ENCODE peak calls at places on chromosomes 2 and 18, in five cellular contexts. P is HepG2, W is AG09309, J is choroid plexus epithelial cell, Z is RWPE1. D is an unnamed sample.

GRCh38 chr2:133362061-133362476 is 206.2 kb downstream of the NCKAP5 start:
- DNase-seq in P (no peak), J (peak), W (no peak), Z (peak), D (peak)

GRCh38 chr2:191206613-191207471 is 38.4 kb upstream of the MYO1B start:
- DNase-seq in P (no peak), J (no peak), W (no peak), Z (no peak), D (no peak)

GRCh38 chr2:106038598-106039375 is 155.3 kb downstream of the UXS1 start:
- DNase-seq in P (no peak), Z (no peak), W (no peak), J (no peak), D (no peak)

GRCh38 chr2:226746206-226746800 is 53.3 kb downstream of the IRS1 start:
- DNase-seq in P (peak), Z (no peak), W (no peak), J (no peak), D (no peak)

GRCh38 chr2:115094441-115094840 is 652.0 kb downstream of the DPP10 start:
- DNase-seq in W (no peak), J (no peak), Z (no peak), P (no peak), D (no peak)

GRCh38 chr2:234954551-234954992 is 2.8 kb downstream of the SH3BP4 start:
- DNase-seq in J (peak), W (no peak), P (no peak), Z (no peak), D (peak)

GRCh38 chr2:201362396-201362795 is 5.3 kb upstream of the FLACC1 start:
- DNase-seq in Z (no peak), W (no peak), J (no peak), P (no peak), D (no peak)

GRCh38 chr18:29418136-29418535 is 1241.2 kb upstream of the CDH2 start:
- DNase-seq in P (no peak), J (peak), Z (no peak), W (peak), D (peak)

GRCh38 chr2:99689135-99689742 is 199.4 kb upstream of the REV1 start:
- DNase-seq in W (no peak), J (no peak), Z (no peak), P (no peak), D (no peak)

GRCh38 chr2:183093857-183094657 is 15.5 kb downstream of the DUSP19 start:
- DNase-seq in P (no peak), J (peak), W (no peak), Z (peak), D (peak)

GRCh38 chr18:42348722-42349121 is 393.7 kb downstream of the PIK3C3 start:
- DNase-seq in W (no peak), P (no peak), Z (no peak), J (no peak), D (no peak)

GRCh38 chr2:219560037-219560892 is 11.1 kb downstream of the OBSL1 start:
- DNase-seq in J (no peak), W (no peak), Z (peak), P (no peak), D (no peak)

GRCh38 chr18:56982756-56983155 is 164.1 kb upstream of the BOD1L2 start:
- DNase-seq in P (no peak), Z (no peak), W (no peak), J (no peak), D (no peak)

GRCh38 chr2:154698789-154699559 is 479 bp downstream of the KCNJ3 start:
- DNase-seq in Z (no peak), J (no peak), W (no peak), P (no peak), D (no peak)

GRCh38 chr2:9812945-9813311 is 30.3 kb upstream of the TAF1B start:
- DNase-seq in J (no peak), Z (no peak), W (no peak), P (no peak), D (no peak)

GRCh38 chr2:38263293-38263692 is 113.8 kb downstream of the ATL2 start:
- DNase-seq in P (no peak), W (no peak), Z (no peak), J (no peak), D (no peak)

GRCh38 chr2:190599073-190599472 is 49.8 kb upstream of the NAB1 start:
- DNase-seq in P (no peak), J (peak), W (no peak), Z (no peak), D (peak)

GRCh38 chr2:84846732-84847131 is 34.2 kb downstream of the TRABD2A start:
- DNase-seq in J (no peak), Z (no peak), W (no peak), P (no peak), D (no peak)

GRCh38 chr18:80171190-80171872 is 62.3 kb downstream of the ADNP2 start:
- DNase-seq in J (peak), W (peak), Z (peak), P (no peak), D (peak)

GRCh38 chr2:218290316-218291261 is 1.7 kb downstream of the TMBIM1 start:
- DNase-seq in J (no peak), Z (no peak), W (no peak), P (no peak), D (peak)

GRCh38 chr2:170465241-170465640 is 249.9 kb upstream of the SP5 start:
- DNase-seq in W (no peak), P (peak), J (peak), Z (no peak), D (no peak)

GRCh38 chr2:31413025-31413424 is 1.5 kb downstream of the XDH start:
- DNase-seq in Z (no peak), W (peak), P (no peak), J (peak), D (peak)

GRCh38 chr2:31415421-31415820 is 879 bp upstream of the XDH start:
- DNase-seq in P (no peak), W (peak), Z (no peak), J (no peak), D (peak)

GRCh38 chr2:31414601-31415241 is at the start of gene XDH:
- DNase-seq in J (no peak), Z (peak), W (no peak), P (no peak), D (no peak)

GRCh38 chr2:31411771-31412170 is 2.8 kb downstream of the XDH start:
- DNase-seq in Z (no peak), J (no peak), P (no peak), W (no peak), D (no peak)

GRCh38 chr2:31413876-31414550 is 529 bp downstream of the XDH start:
- DNase-seq in P (no peak), J (no peak), Z (no peak), W (no peak), D (no peak)
- TF ChIP-seq CTCF in P (peak), J (no peak), Z (no peak), W (no peak), D (peak)

GRCh38 chr2:228690681-228691080 is 509.2 kb upstream of the SPHKAP start:
- DNase-seq in W (no peak), Z (no peak), P (no peak), J (no peak), D (no peak)

GRCh38 chr2:228689049-228689448 is 507.6 kb upstream of the SPHKAP start:
- DNase-seq in W (no peak), Z (peak), J (peak), P (no peak), D (peak)

DNA sequence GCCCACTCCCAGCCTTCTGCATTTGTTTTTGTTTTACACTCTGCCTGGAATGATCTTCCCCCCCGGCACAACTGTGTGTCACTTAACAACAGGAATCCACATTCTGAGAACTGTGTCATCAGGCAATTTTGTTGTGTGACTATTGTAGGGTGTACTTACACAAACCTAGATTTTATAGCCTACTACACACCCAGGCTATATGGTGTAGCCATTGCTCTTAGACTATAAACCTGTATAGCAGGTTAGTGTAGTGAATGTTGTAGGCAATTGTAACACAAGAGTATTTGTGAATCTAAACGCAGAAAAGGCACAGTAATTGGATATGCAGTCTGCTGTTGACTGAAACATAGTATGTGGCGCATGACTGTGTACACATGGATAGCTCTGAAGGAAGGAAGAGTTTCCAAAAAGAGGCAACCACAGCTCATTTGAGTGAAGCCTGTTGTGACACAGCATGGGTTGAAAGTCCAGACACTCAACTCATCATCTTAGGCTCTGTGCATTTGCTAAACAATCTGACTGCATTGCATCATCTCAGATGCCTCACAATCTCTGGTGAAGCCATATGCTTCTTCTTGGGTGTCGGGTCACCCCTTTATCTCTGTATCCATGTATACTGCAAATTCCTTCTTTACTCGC is 506.6 kb upstream of the SPHKAP start:
- DNase-seq in W (no peak), Z (no peak), P (peak), J (peak), D (peak)
- TF ChIP-seq CTCF in W (no peak), Z (no peak), P (no peak), J (no peak), D (no peak)

DNA sequence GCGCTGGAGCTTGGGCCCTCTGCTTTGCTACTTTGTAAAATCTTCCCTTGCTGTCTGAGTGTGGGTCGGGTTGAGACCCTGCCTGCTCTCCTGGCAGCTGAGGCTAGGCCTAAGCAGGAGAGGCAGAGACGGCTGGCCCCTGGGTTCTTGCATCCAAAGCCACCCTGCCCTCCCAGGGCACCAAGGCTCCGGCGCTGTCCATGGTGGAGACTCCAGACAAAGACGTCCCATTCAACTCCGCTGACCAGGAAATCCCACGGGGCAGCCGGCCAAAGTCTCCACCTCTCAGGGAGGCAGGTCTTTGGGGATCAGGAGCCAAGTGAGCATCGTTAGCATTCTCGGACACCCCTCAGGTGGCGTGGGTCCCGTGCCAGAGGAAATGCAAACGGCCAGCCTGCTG is 2.6 kb upstream of the PRLH start:
- DNase-seq in P (no peak), W (no peak), J (peak), Z (no peak), D (peak)
- TF ChIP-seq CTCF in P (no peak), W (no peak), J (no peak), Z (no peak), D (no peak)

DNA sequence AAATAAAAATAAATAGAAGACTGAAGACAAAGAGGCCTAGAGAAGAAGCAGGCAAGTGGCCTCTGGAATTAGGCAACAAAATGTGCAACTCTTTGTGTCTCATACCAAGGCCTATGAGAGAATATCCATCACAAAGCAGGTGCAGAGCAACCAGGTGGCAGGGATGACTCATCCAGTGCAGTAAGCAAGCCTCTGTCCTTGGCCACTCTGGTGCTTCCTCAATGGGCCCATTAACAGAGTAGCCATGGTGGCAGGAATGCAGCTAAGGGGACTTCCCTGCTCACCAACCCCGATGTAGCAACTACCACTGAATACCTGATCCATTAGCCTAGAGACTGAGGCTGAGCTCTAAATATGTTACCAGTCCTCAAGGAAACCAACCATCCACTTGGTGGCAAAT is 11.0 kb upstream of the EPG5 start:
- DNase-seq in P (no peak), Z (no peak), J (no peak), W (no peak), D (no peak)
- TF ChIP-seq CTCF in P (no peak), Z (no peak), J (no peak), W (no peak), D (no peak)

GRCh38 chr2:232831496-232831895 is 38.6 kb upstream of the SNORC start:
- DNase-seq in Z (no peak), W (no peak), J (no peak), P (no peak), D (peak)
- TF ChIP-seq CTCF in Z (no peak), W (no peak), J (no peak), P (no peak), D (no peak)

D was measured in fibroblast of villous mesenchyme.